ENCODE peak calls at places on chromosome 3, in nine cellular contexts. One of them, this sample, is unnamed.

GRCh38 chr3:49703443-49703927 is 14.1 kb downstream of the RNF123 start:
- DNase-seq in endothelial cell: peak; percentile 71
- DNase-seq in fibroblast of mammary gland: peak; percentile 64
- DNase-seq in progenitor cell of endocrine pancreas: peak; percentile 41
- DNase-seq in cardiac fibroblast: peak; percentile 75
- DNase-seq in CD8-positive, alpha-beta T cell: peak; percentile 72
- DNase-seq in fibroblast of lung: peak; percentile 46
- DNase-seq in pancreas: peak; percentile 79
- DNase-seq in RWPE1: peak; percentile 58
- DNase-seq in this sample: peak; percentile 85

GRCh38 chr3:98561727-98562521 is 30.1 kb downstream of the GPR15 start:
- DNase-seq in CD8-positive, alpha-beta T cell: no peak
- DNase-seq in pancreas: no peak
- DNase-seq in endothelial cell: no peak
- DNase-seq in cardiac fibroblast: no peak
- DNase-seq in progenitor cell of endocrine pancreas: no peak
- DNase-seq in RWPE1: no peak
- DNase-seq in fibroblast of lung: peak; percentile 53
- DNase-seq in fibroblast of mammary gland: peak; percentile 34
- DNase-seq in this sample: peak; percentile 48

GRCh38 chr3:134708671-134709070 is 57.8 kb upstream of the KY start:
- DNase-seq in CD8-positive, alpha-beta T cell: no peak
- DNase-seq in progenitor cell of endocrine pancreas: no peak
- DNase-seq in cardiac fibroblast: no peak
- DNase-seq in RWPE1: no peak
- DNase-seq in pancreas: no peak
- DNase-seq in fibroblast of mammary gland: peak; percentile 88
- DNase-seq in fibroblast of lung: peak; percentile 56
- DNase-seq in endothelial cell: no peak
- DNase-seq in this sample: no peak

GRCh38 chr3:116188231-116188785 is 257.0 kb downstream of the LSAMP start:
- DNase-seq in cardiac fibroblast: peak; percentile 13
- DNase-seq in endothelial cell: no peak
- DNase-seq in fibroblast of mammary gland: peak; percentile 53
- DNase-seq in RWPE1: no peak
- DNase-seq in fibroblast of lung: peak; percentile 48
- DNase-seq in pancreas: no peak
- DNase-seq in progenitor cell of endocrine pancreas: no peak
- DNase-seq in CD8-positive, alpha-beta T cell: no peak
- DNase-seq in this sample: peak; percentile 54

GRCh38 chr3:169337541-169337940 is 326.0 kb downstream of the MECOM start:
- DNase-seq in endothelial cell: no peak
- DNase-seq in pancreas: no peak
- DNase-seq in RWPE1: no peak
- DNase-seq in fibroblast of mammary gland: no peak
- DNase-seq in progenitor cell of endocrine pancreas: no peak
- DNase-seq in CD8-positive, alpha-beta T cell: no peak
- DNase-seq in cardiac fibroblast: no peak
- DNase-seq in fibroblast of lung: no peak
- DNase-seq in this sample: no peak

GRCh38 chr3:75983609-75984290 is 198.4 kb upstream of the ZNF717 start:
- DNase-seq in fibroblast of lung: peak; percentile 1
- DNase-seq in cardiac fibroblast: no peak
- DNase-seq in progenitor cell of endocrine pancreas: no peak
- DNase-seq in fibroblast of mammary gland: no peak
- DNase-seq in endothelial cell: no peak
- DNase-seq in CD8-positive, alpha-beta T cell: no peak
- DNase-seq in RWPE1: no peak
- DNase-seq in pancreas: no peak
- DNase-seq in this sample: no peak

GRCh38 chr3:170745211-170745718 is 124.7 kb downstream of the RPL22L1 start:
- DNase-seq in CD8-positive, alpha-beta T cell: no peak
- DNase-seq in fibroblast of lung: peak; percentile 92
- DNase-seq in endothelial cell: no peak
- DNase-seq in pancreas: no peak
- DNase-seq in fibroblast of mammary gland: peak; percentile 64
- DNase-seq in cardiac fibroblast: peak; percentile 69
- DNase-seq in progenitor cell of endocrine pancreas: no peak
- DNase-seq in RWPE1: peak; percentile 74
- DNase-seq in this sample: peak; percentile 59

GRCh38 chr3:70400194-70400593 is 87.8 kb upstream of the MDFIC2 start:
- DNase-seq in CD8-positive, alpha-beta T cell: no peak
- DNase-seq in fibroblast of mammary gland: no peak
- DNase-seq in endothelial cell: no peak
- DNase-seq in fibroblast of lung: no peak
- DNase-seq in pancreas: no peak
- DNase-seq in cardiac fibroblast: no peak
- DNase-seq in progenitor cell of endocrine pancreas: no peak
- DNase-seq in RWPE1: no peak
- DNase-seq in this sample: no peak

GRCh38 chr3:58952128-58952917 is 97.5 kb downstream of the CFAP20DC start:
- DNase-seq in endothelial cell: no peak
- DNase-seq in pancreas: no peak
- DNase-seq in fibroblast of mammary gland: peak; percentile 73
- DNase-seq in fibroblast of lung: peak; percentile 48
- DNase-seq in cardiac fibroblast: peak; percentile 11
- DNase-seq in RWPE1: no peak
- DNase-seq in progenitor cell of endocrine pancreas: no peak
- DNase-seq in CD8-positive, alpha-beta T cell: no peak
- DNase-seq in this sample: peak; percentile 36

GRCh38 chr3:29494305-29495036 is 213.6 kb downstream of the RBMS3 start:
- DNase-seq in RWPE1: no peak
- DNase-seq in endothelial cell: no peak
- DNase-seq in fibroblast of mammary gland: peak; percentile 77
- DNase-seq in progenitor cell of endocrine pancreas: no peak
- DNase-seq in pancreas: no peak
- DNase-seq in cardiac fibroblast: peak; percentile 54
- DNase-seq in fibroblast of lung: no peak
- DNase-seq in CD8-positive, alpha-beta T cell: no peak
- DNase-seq in this sample: peak; percentile 88

GRCh38 chr3:142498397-142499180 is 50.8 kb upstream of the XRN1 start:
- DNase-seq in cardiac fibroblast: peak; percentile 26
- DNase-seq in fibroblast of lung: peak; percentile 37
- DNase-seq in endothelial cell: no peak
- DNase-seq in RWPE1: no peak
- DNase-seq in CD8-positive, alpha-beta T cell: no peak
- DNase-seq in pancreas: no peak
- DNase-seq in progenitor cell of endocrine pancreas: no peak
- DNase-seq in fibroblast of mammary gland: peak; percentile 53
- DNase-seq in this sample: peak; percentile 13

GRCh38 chr3:106018111-106018510 is 149.3 kb upstream of the CBLB start:
- DNase-seq in CD8-positive, alpha-beta T cell: no peak
- DNase-seq in progenitor cell of endocrine pancreas: no peak
- DNase-seq in fibroblast of lung: no peak
- DNase-seq in cardiac fibroblast: no peak
- DNase-seq in endothelial cell: no peak
- DNase-seq in pancreas: no peak
- DNase-seq in RWPE1: no peak
- DNase-seq in fibroblast of mammary gland: peak; percentile 45
- DNase-seq in this sample: no peak

GRCh38 chr3:185402561-185402960 is 39.6 kb downstream of the MAP3K13 start:
- DNase-seq in pancreas: no peak
- DNase-seq in fibroblast of lung: peak; percentile 68
- DNase-seq in CD8-positive, alpha-beta T cell: no peak
- DNase-seq in cardiac fibroblast: peak; percentile 78
- DNase-seq in RWPE1: no peak
- DNase-seq in progenitor cell of endocrine pancreas: no peak
- DNase-seq in fibroblast of mammary gland: peak; percentile 82
- DNase-seq in endothelial cell: no peak
- DNase-seq in this sample: peak; percentile 9

GRCh38 chr3:110419571-110419970 is 652.0 kb upstream of the NECTIN3 start:
- DNase-seq in RWPE1: no peak
- DNase-seq in endothelial cell: no peak
- DNase-seq in progenitor cell of endocrine pancreas: no peak
- DNase-seq in fibroblast of lung: no peak
- DNase-seq in pancreas: no peak
- DNase-seq in fibroblast of mammary gland: no peak
- DNase-seq in CD8-positive, alpha-beta T cell: no peak
- DNase-seq in cardiac fibroblast: peak; percentile 7
- DNase-seq in this sample: peak; percentile 19

GRCh38 chr3:72702997-72703396 is 145.2 kb downstream of the SHQ1 start:
- DNase-seq in CD8-positive, alpha-beta T cell: no peak
- DNase-seq in pancreas: no peak
- DNase-seq in fibroblast of lung: no peak
- DNase-seq in progenitor cell of endocrine pancreas: no peak
- DNase-seq in fibroblast of mammary gland: no peak
- DNase-seq in cardiac fibroblast: no peak
- DNase-seq in endothelial cell: no peak
- DNase-seq in RWPE1: no peak
- DNase-seq in this sample: no peak

GRCh38 chr3:168977696-168978374 is 685.7 kb downstream of the MECOM start:
- DNase-seq in CD8-positive, alpha-beta T cell: no peak
- DNase-seq in endothelial cell: no peak
- DNase-seq in cardiac fibroblast: peak; percentile 73
- DNase-seq in progenitor cell of endocrine pancreas: no peak
- DNase-seq in pancreas: no peak
- DNase-seq in fibroblast of mammary gland: peak; percentile 54
- DNase-seq in fibroblast of lung: peak; percentile 70
- DNase-seq in RWPE1: no peak
- DNase-seq in this sample: peak; percentile 72

DNA sequence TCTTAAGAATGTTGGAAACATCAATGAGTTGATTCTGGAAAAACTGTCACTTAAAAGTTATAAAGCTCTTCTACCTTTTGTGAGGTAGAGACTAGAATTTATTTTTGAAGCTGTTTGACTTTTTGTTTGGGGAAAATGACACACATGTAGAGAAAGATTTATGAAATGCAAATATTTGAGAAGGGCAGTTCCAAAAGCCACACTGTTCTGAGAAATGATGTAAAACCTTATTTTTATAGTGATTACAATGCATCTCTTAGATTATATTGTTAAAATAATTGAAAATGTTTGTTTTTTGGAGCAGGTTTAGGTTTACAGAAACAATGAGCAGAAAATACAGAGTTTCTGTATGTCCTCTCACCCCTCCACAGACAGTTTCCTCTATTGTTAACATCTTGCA is 116.1 kb upstream of the CMC1 start:
- DNase-seq in endothelial cell: no peak
- DNase-seq in cardiac fibroblast: no peak
- DNase-seq in CD8-positive, alpha-beta T cell: no peak
- DNase-seq in progenitor cell of endocrine pancreas: no peak
- DNase-seq in RWPE1: no peak
- DNase-seq in pancreas: no peak
- DNase-seq in fibroblast of lung: no peak
- DNase-seq in fibroblast of mammary gland: no peak
- DNase-seq in this sample: no peak
- TF ChIP-seq CTCF in endothelial cell: no peak
- TF ChIP-seq CTCF in cardiac fibroblast: no peak
- TF ChIP-seq CTCF in CD8-positive, alpha-beta T cell: no peak
- TF ChIP-seq CTCF in progenitor cell of endocrine pancreas: no peak
- TF ChIP-seq CTCF in RWPE1: no peak
- TF ChIP-seq CTCF in pancreas: no peak
- TF ChIP-seq CTCF in fibroblast of lung: no peak
- TF ChIP-seq CTCF in fibroblast of mammary gland: no peak
- TF ChIP-seq CTCF in this sample: no peak

DNA sequence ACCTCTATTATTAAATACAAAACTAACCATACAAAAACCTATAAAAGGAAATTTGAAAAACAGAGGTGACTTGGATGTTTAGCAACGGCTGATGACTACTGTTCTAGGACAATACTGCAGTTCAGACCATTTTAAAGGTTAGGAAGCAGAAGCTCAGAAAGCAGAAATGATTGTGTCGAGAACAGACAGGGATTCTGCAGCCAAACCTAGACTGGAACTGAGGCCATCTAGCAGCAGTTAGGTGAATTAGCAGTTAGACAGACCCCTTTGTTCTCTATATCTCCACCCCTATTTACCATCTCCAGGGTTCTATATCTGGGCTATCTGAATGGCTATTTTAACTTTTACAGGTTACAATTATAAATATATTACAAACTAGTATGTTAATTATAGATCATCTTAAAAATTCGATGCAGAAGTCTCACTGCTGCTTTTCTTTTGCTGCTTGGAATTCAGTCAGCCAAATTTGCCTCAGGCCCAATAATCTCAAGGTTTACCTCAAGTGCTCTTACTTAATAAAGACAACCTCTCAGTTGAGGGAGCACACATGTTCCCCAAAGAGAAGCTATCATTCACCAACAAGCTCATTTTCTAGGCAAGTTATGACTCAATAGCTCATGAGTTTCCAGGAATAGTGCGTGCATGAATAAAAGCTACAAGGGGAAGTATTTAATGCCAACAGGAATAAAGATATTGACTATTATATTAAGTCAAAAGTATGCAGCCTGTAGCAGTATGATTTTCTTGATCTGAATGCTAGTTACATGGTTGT is 9.3 kb upstream of the IL1RAP start:
- DNase-seq in cardiac fibroblast: peak; percentile 33
- DNase-seq in CD8-positive, alpha-beta T cell: no peak
- DNase-seq in RWPE1: no peak
- DNase-seq in fibroblast of lung: peak; percentile 50
- DNase-seq in endothelial cell: no peak
- DNase-seq in pancreas: no peak
- DNase-seq in progenitor cell of endocrine pancreas: no peak
- DNase-seq in fibroblast of mammary gland: peak; percentile 40
- DNase-seq in this sample: no peak
- TF ChIP-seq CTCF in cardiac fibroblast: peak; percentile 11
- TF ChIP-seq CTCF in CD8-positive, alpha-beta T cell: no peak
- TF ChIP-seq CTCF in RWPE1: no peak
- TF ChIP-seq CTCF in fibroblast of lung: no peak
- TF ChIP-seq CTCF in endothelial cell: no peak
- TF ChIP-seq CTCF in pancreas: no peak
- TF ChIP-seq CTCF in progenitor cell of endocrine pancreas: peak; percentile 18
- TF ChIP-seq CTCF in fibroblast of mammary gland: no peak
- TF ChIP-seq CTCF in this sample: no peak

GRCh38 chr3:196991581-196992460 is 23.2 kb upstream of the PIGZ start:
- DNase-seq in endothelial cell: no peak
- DNase-seq in fibroblast of mammary gland: no peak
- DNase-seq in CD8-positive, alpha-beta T cell: no peak
- DNase-seq in cardiac fibroblast: no peak
- DNase-seq in pancreas: peak; percentile 31
- DNase-seq in RWPE1: no peak
- DNase-seq in fibroblast of lung: no peak
- DNase-seq in progenitor cell of endocrine pancreas: no peak
- DNase-seq in this sample: no peak
- TF ChIP-seq CTCF in endothelial cell: no peak
- TF ChIP-seq CTCF in fibroblast of mammary gland: no peak
- TF ChIP-seq CTCF in CD8-positive, alpha-beta T cell: no peak
- TF ChIP-seq CTCF in cardiac fibroblast: no peak
- TF ChIP-seq CTCF in pancreas: no peak
- TF ChIP-seq CTCF in RWPE1: no peak
- TF ChIP-seq CTCF in fibroblast of lung: no peak
- TF ChIP-seq CTCF in progenitor cell of endocrine pancreas: no peak
- TF ChIP-seq CTCF in this sample: no peak

GRCh38 chr3:36957072-36957471 is 12.2 kb upstream of the TRANK1 start:
- DNase-seq in cardiac fibroblast: no peak
- DNase-seq in fibroblast of lung: no peak
- DNase-seq in fibroblast of mammary gland: no peak
- DNase-seq in RWPE1: no peak
- DNase-seq in endothelial cell: no peak
- DNase-seq in pancreas: no peak
- DNase-seq in CD8-positive, alpha-beta T cell: no peak
- DNase-seq in progenitor cell of endocrine pancreas: no peak
- DNase-seq in this sample: no peak
- TF ChIP-seq CTCF in cardiac fibroblast: no peak
- TF ChIP-seq CTCF in fibroblast of lung: no peak
- TF ChIP-seq CTCF in fibroblast of mammary gland: no peak
- TF ChIP-seq CTCF in RWPE1: no peak
- TF ChIP-seq CTCF in endothelial cell: peak; percentile 31
- TF ChIP-seq CTCF in pancreas: no peak
- TF ChIP-seq CTCF in CD8-positive, alpha-beta T cell: no peak
- TF ChIP-seq CTCF in progenitor cell of endocrine pancreas: peak; percentile 10
- TF ChIP-seq CTCF in this sample: no peak

GRCh38 chr3:4720316-4721075 is 227.3 kb downstream of the ITPR1 start:
- DNase-seq in RWPE1: peak; percentile 34
- DNase-seq in CD8-positive, alpha-beta T cell: no peak
- DNase-seq in fibroblast of mammary gland: peak; percentile 86
- DNase-seq in fibroblast of lung: peak; percentile 94
- DNase-seq in endothelial cell: peak; percentile 16
- DNase-seq in progenitor cell of endocrine pancreas: no peak
- DNase-seq in pancreas: peak; percentile 70
- DNase-seq in cardiac fibroblast: peak; percentile 96
- DNase-seq in this sample: peak; percentile 29
- TF ChIP-seq CTCF in RWPE1: peak; percentile 41
- TF ChIP-seq CTCF in CD8-positive, alpha-beta T cell: no peak
- TF ChIP-seq CTCF in fibroblast of mammary gland: peak; percentile 56
- TF ChIP-seq CTCF in fibroblast of lung: peak; percentile 24
- TF ChIP-seq CTCF in endothelial cell: no peak
- TF ChIP-seq CTCF in progenitor cell of endocrine pancreas: no peak
- TF ChIP-seq CTCF in pancreas: peak; percentile 13
- TF ChIP-seq CTCF in cardiac fibroblast: peak; percentile 35
- TF ChIP-seq CTCF in this sample: peak; percentile 9

This sample was measured in foreskin fibroblast.